ENCODE peak calls at places on chromosomes 3 and 15, in four cellular contexts. One of them, this sample, is unnamed. For H3K4me1, the result is how much of the 10 kb centered on the place peaks cover.

GRCh38 chr3:10224794-10225660 is 23.2 kb upstream of the TATDN2 start:
- DNase-seq in HepG2: peak
- DNase-seq in H1: peak
- DNase-seq in GM12878: no peak
- DNase-seq in this sample: peak

GRCh38 chr3:96347289-96347688 is 467.1 kb upstream of the EPHA6 start:
- DNase-seq in HepG2: no peak
- DNase-seq in H1: no peak
- DNase-seq in GM12878: no peak
- DNase-seq in this sample: no peak

GRCh38 chr3:125528920-125529319 is 8.9 kb upstream of the SNX4 start:
- DNase-seq in HepG2: no peak
- DNase-seq in H1: no peak
- DNase-seq in GM12878: no peak
- DNase-seq in this sample: no peak

GRCh38 chr15:77180757-77181156 is 109.8 kb upstream of the TSPAN3 start:
- DNase-seq in HepG2: no peak
- DNase-seq in H1: no peak
- DNase-seq in GM12878: no peak
- DNase-seq in this sample: no peak

GRCh38 chr15:52440414-52440813 is 88.3 kb downstream of the MYO5A start:
- DNase-seq in HepG2: peak
- DNase-seq in H1: no peak
- DNase-seq in GM12878: no peak
- DNase-seq in this sample: no peak

GRCh38 chr3:49327485-49327884 is 12.4 kb downstream of the USP4 start:
- DNase-seq in HepG2: peak
- DNase-seq in H1: no peak
- DNase-seq in GM12878: no peak
- DNase-seq in this sample: no peak

GRCh38 chr3:171865191-171865865 is 22.2 kb downstream of the TMEM212 start:
- DNase-seq in HepG2: no peak
- DNase-seq in H1: no peak
- DNase-seq in GM12878: no peak
- DNase-seq in this sample: no peak

GRCh38 chr3:33355611-33356010 is 78.4 kb downstream of the FBXL2 start:
- DNase-seq in HepG2: no peak
- DNase-seq in H1: no peak
- DNase-seq in GM12878: no peak
- DNase-seq in this sample: no peak

GRCh38 chr3:86988235-86988634 is 2.7 kb downstream of the VGLL3 start:
- DNase-seq in HepG2: no peak
- DNase-seq in H1: no peak
- DNase-seq in GM12878: no peak
- DNase-seq in this sample: no peak

GRCh38 chr15:78130466-78131294 is 565 bp downstream of the CIB2 start:
- DNase-seq in HepG2: no peak
- DNase-seq in H1: peak
- DNase-seq in GM12878: no peak
- DNase-seq in this sample: no peak

GRCh38 chr15:69648215-69648614 is 195.6 kb downstream of the RPLP1 start:
- DNase-seq in HepG2: no peak
- DNase-seq in H1: no peak
- DNase-seq in GM12878: no peak
- DNase-seq in this sample: no peak

GRCh38 chr3:58383904-58384303 is 49.7 kb downstream of the PDHB start:
- DNase-seq in HepG2: no peak
- DNase-seq in H1: no peak
- DNase-seq in GM12878: no peak
- DNase-seq in this sample: no peak

GRCh38 chr3:197908957-197909701 is 40.9 kb upstream of the RPL35A start:
- DNase-seq in HepG2: no peak
- DNase-seq in H1: no peak
- DNase-seq in GM12878: no peak
- DNase-seq in this sample: no peak

GRCh38 chr15:94306700-94307650 is 75.6 kb downstream of the MCTP2 start:
- DNase-seq in HepG2: no peak
- DNase-seq in H1: no peak
- DNase-seq in GM12878: peak
- DNase-seq in this sample: no peak

GRCh38 chr3:161372321-161373260 is 1.3 kb upstream of the SPTSSB start:
- DNase-seq in HepG2: no peak
- DNase-seq in H1: peak
- DNase-seq in GM12878: no peak
- DNase-seq in this sample: no peak

GRCh38 chr15:75202251-75203016 is 752 bp downstream of the C15orf39 start:
- DNase-seq in HepG2: peak
- DNase-seq in H1: no peak
- DNase-seq in GM12878: no peak
- DNase-seq in this sample: no peak

GRCh38 chr3:48273594-48274211 is 32.8 kb downstream of the ZNF589 start:
- DNase-seq in HepG2: peak
- DNase-seq in H1: peak
- DNase-seq in GM12878: peak
- DNase-seq in this sample: peak

GRCh38 chr15:56496635-56497034 is 31.7 kb upstream of the MNS1 start:
- DNase-seq in HepG2: peak
- DNase-seq in H1: no peak
- DNase-seq in GM12878: peak
- DNase-seq in this sample: peak
- H3K4me3 ChIP-seq in HepG2: no peak
- H3K4me3 ChIP-seq in H1: no peak
- H3K4me3 ChIP-seq in GM12878: no peak
- H3K4me3 ChIP-seq in this sample: no peak

GRCh38 chr3:187103251-187103650 is 36.0 kb downstream of the RPL39L start:
- DNase-seq in HepG2: no peak
- DNase-seq in H1: no peak
- DNase-seq in GM12878: no peak
- DNase-seq in this sample: no peak

GRCh38 chr3:187102073-187102634 is 37.1 kb downstream of the RPL39L start:
- DNase-seq in HepG2: no peak
- DNase-seq in H1: no peak
- DNase-seq in GM12878: no peak
- DNase-seq in this sample: no peak

GRCh38 chr3:187101184-187102072 is 37.9 kb downstream of the RPL39L start:
- DNase-seq in HepG2: peak
- DNase-seq in H1: no peak
- DNase-seq in GM12878: no peak
- DNase-seq in this sample: no peak

GRCh38 chr3:187104342-187104741 is 35.0 kb downstream of the RPL39L start:
- DNase-seq in HepG2: no peak
- DNase-seq in H1: no peak
- DNase-seq in GM12878: no peak
- DNase-seq in this sample: no peak

GRCh38 chr3:187098925-187099512 is 40.3 kb downstream of the RPL39L start:
- DNase-seq in HepG2: no peak
- DNase-seq in H1: no peak
- DNase-seq in GM12878: no peak
- DNase-seq in this sample: no peak
- TF ChIP-seq SUZ12 in HepG2: no peak
- TF ChIP-seq SUZ12 in H1: no peak
- TF ChIP-seq SUZ12 in GM12878: no peak
- TF ChIP-seq SUZ12 in this sample: no peak

GRCh38 chr15:84654689-84655453 is 788 bp upstream of the WDR73 start:
- DNase-seq in HepG2: peak
- DNase-seq in H1: peak
- DNase-seq in GM12878: no peak
- DNase-seq in this sample: peak
- H3K4me1 ChIP-seq in HepG2: half or more
- H3K4me1 ChIP-seq in H1: under half
- H3K4me1 ChIP-seq in GM12878: under half
- H3K4me1 ChIP-seq in this sample: under half

GRCh38 chr15:45200001-45200798 is 12.4 kb upstream of the SHF start:
- DNase-seq in HepG2: peak
- DNase-seq in H1: peak
- DNase-seq in GM12878: peak
- DNase-seq in this sample: peak
- H3K4me3 ChIP-seq in HepG2: peak
- H3K4me3 ChIP-seq in H1: peak
- H3K4me3 ChIP-seq in GM12878: peak
- H3K4me3 ChIP-seq in this sample: peak

GRCh38 chr3:70861855-70862254 is 549.4 kb upstream of the MDFIC2 start:
- DNase-seq in HepG2: no peak
- DNase-seq in H1: no peak
- DNase-seq in GM12878: no peak
- DNase-seq in this sample: no peak

GRCh38 chr3:70856414-70857162 is 544.1 kb upstream of the MDFIC2 start:
- DNase-seq in HepG2: no peak
- DNase-seq in H1: no peak
- DNase-seq in GM12878: no peak
- DNase-seq in this sample: no peak

GRCh38 chr3:70863049-70863448 is 550.6 kb upstream of the MDFIC2 start:
- DNase-seq in HepG2: no peak
- DNase-seq in H1: no peak
- DNase-seq in GM12878: no peak
- DNase-seq in this sample: no peak

GRCh38 chr3:70857926-70858325 is 545.5 kb upstream of the MDFIC2 start:
- DNase-seq in HepG2: no peak
- DNase-seq in H1: no peak
- DNase-seq in GM12878: no peak
- DNase-seq in this sample: no peak

GRCh38 chr3:70861234-70861633 is 548.8 kb upstream of the MDFIC2 start:
- DNase-seq in HepG2: no peak
- DNase-seq in H1: no peak
- DNase-seq in GM12878: no peak
- DNase-seq in this sample: no peak
- TF ChIP-seq SUZ12 in HepG2: no peak
- TF ChIP-seq SUZ12 in H1: no peak
- TF ChIP-seq SUZ12 in GM12878: no peak
- TF ChIP-seq SUZ12 in this sample: no peak

GRCh38 chr15:100726070-100726420 is 123.7 kb downstream of the ASB7 start:
- DNase-seq in HepG2: no peak
- DNase-seq in H1: peak
- DNase-seq in GM12878: no peak
- DNase-seq in this sample: no peak

GRCh38 chr15:100723323-100723801 is 121.0 kb downstream of the ASB7 start:
- DNase-seq in HepG2: no peak
- DNase-seq in H1: no peak
- DNase-seq in GM12878: no peak
- DNase-seq in this sample: no peak

GRCh38 chr15:100726426-100727190 is 124.2 kb downstream of the ASB7 start:
- DNase-seq in HepG2: no peak
- DNase-seq in H1: peak
- DNase-seq in GM12878: no peak
- DNase-seq in this sample: no peak

GRCh38 chr15:100727291-100727851 is 125.0 kb downstream of the ASB7 start:
- DNase-seq in HepG2: no peak
- DNase-seq in H1: peak
- DNase-seq in GM12878: no peak
- DNase-seq in this sample: no peak

DNA sequence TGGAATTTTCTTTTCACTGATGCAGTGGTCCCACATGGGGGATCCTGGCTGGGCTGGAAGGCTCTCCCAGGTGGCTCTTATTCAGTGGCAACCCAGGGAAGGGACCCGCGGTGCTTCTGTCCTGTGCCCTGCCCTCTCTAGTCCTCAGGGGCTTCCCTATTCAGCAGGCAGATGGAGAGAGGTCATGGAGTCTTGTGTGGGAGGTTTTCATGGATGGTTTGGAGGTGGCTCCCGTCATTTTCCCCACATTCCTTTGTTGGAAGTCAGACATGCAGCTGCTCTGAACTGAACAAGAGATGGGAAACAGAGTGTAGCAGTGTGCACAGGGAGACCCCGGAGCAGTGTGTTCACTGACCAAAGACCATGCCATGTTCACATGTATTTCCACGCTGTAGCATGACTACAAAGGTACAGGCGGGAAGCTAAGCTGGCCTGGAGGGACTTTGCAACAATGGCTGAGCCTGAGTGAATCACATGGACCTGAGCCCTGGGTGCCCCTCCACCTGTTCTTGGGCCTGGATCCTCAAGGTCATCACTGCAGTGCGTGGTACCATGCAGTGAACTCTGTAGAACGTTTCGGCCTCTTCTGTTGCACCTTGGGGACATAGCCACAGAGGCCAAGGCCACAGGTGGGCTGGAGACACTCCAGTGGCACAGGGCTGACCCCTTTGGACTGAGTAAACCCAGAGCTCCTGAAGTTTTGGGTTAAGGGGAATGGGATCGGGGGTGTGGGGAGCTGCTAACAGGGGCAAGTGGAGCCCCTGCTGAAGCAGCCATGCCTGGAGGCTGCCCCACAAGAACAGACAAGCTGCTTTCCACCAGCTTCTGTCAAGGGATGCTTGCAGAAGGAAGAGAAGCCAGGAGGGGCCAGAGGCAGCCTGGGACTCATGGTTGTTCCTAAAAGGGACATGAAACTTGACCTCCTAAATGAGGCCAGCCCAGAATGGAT is 123.0 kb downstream of the ASB7 start:
- DNase-seq in HepG2: no peak
- DNase-seq in H1: peak
- DNase-seq in GM12878: no peak
- DNase-seq in this sample: no peak
- H3K4me1 ChIP-seq in HepG2: under half
- H3K4me1 ChIP-seq in H1: under half
- H3K4me1 ChIP-seq in GM12878: under half
- H3K4me1 ChIP-seq in this sample: under half

GRCh38 chr3:74089854-74090253 is 465.1 kb upstream of the PDZRN3 start:
- DNase-seq in HepG2: no peak
- DNase-seq in H1: no peak
- DNase-seq in GM12878: no peak
- DNase-seq in this sample: no peak
- H3K4me3 ChIP-seq in HepG2: no peak
- H3K4me3 ChIP-seq in H1: no peak
- H3K4me3 ChIP-seq in GM12878: no peak
- H3K4me3 ChIP-seq in this sample: no peak

DNA sequence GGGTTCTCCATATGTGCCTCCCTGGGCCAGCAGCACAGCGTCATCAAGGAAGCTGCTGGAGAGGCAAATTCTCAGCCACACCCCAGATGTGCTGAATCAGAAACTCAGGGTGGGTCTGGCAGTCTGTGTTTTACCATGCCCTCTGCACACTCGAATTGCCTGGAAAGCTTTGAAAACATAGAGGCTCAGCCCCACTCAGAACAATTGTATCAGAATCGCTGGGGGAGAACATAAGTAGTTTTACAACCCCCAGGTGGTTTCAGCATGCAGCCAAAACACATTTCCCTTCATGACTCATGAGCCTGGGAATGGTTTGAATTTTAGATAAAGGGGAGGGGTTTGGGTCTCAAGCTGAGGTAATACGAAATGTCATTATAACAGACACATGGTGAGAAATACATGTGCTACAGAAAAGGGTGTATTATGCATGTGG is 9.6 kb downstream of the TGM4 start:
- DNase-seq in HepG2: no peak
- DNase-seq in H1: no peak
- DNase-seq in GM12878: no peak
- DNase-seq in this sample: no peak
- TF ChIP-seq SUZ12 in HepG2: no peak
- TF ChIP-seq SUZ12 in H1: no peak
- TF ChIP-seq SUZ12 in GM12878: no peak
- TF ChIP-seq SUZ12 in this sample: no peak

This sample was measured in NT2/D1.